ENCODE peak calls at places on chromosomes 13 and 19, in four cellular contexts. One of them, this sample, is unnamed.

GRCh38 chr19:43560687-43561086 is 14.6 kb downstream of the XRCC1 start:
- DNase-seq in neuronal stem cell: no peak
- DNase-seq in mesendoderm: peak; percentile 40
- DNase-seq in mesenchymal stem cell: peak; percentile 66
- DNase-seq in this sample: no peak

GRCh38 chr13:100149389-100149788 is 60.5 kb downstream of the PCCA start:
- DNase-seq in neuronal stem cell: no peak
- DNase-seq in mesendoderm: no peak
- DNase-seq in mesenchymal stem cell: no peak
- DNase-seq in this sample: peak; percentile 32

GRCh38 chr13:35475131-35475959 is 1.1 kb downstream of the MAB21L1 start:
- DNase-seq in neuronal stem cell: peak; percentile 61
- DNase-seq in mesendoderm: peak; percentile 68
- DNase-seq in mesenchymal stem cell: peak; percentile 30
- DNase-seq in this sample: peak; percentile 4

GRCh38 chr19:24029941-24030636 is 56.9 kb upstream of the ZNF254 start:
- DNase-seq in neuronal stem cell: no peak
- DNase-seq in mesendoderm: peak; percentile 31
- DNase-seq in mesenchymal stem cell: no peak
- DNase-seq in this sample: no peak

GRCh38 chr19:15284091-15284490 is 48.2 kb downstream of the BRD4 start:
- DNase-seq in neuronal stem cell: no peak
- DNase-seq in mesendoderm: no peak
- DNase-seq in mesenchymal stem cell: no peak
- DNase-seq in this sample: no peak

GRCh38 chr13:49667773-49668172 is 23.5 kb downstream of the EBPL start:
- DNase-seq in neuronal stem cell: no peak
- DNase-seq in mesendoderm: no peak
- DNase-seq in mesenchymal stem cell: no peak
- DNase-seq in this sample: no peak

GRCh38 chr19:3274245-3275067 is 50.0 kb downstream of the CELF5 start:
- DNase-seq in neuronal stem cell: no peak
- DNase-seq in mesendoderm: no peak
- DNase-seq in mesenchymal stem cell: no peak
- DNase-seq in this sample: no peak

GRCh38 chr13:100542546-100543156 is 45.9 kb downstream of the GGACT start:
- DNase-seq in neuronal stem cell: no peak
- DNase-seq in mesendoderm: no peak
- DNase-seq in mesenchymal stem cell: peak; percentile 51
- DNase-seq in this sample: no peak

GRCh38 chr19:39846176-39846677 is at the start of gene FBL:
- DNase-seq in neuronal stem cell: peak; percentile 88
- DNase-seq in mesendoderm: peak; percentile 88
- DNase-seq in mesenchymal stem cell: peak; percentile 89
- DNase-seq in this sample: peak; percentile 94

GRCh38 chr13:106357198-106357597 is 178.3 kb downstream of the EFNB2 start:
- DNase-seq in neuronal stem cell: peak; percentile 23
- DNase-seq in mesendoderm: no peak
- DNase-seq in mesenchymal stem cell: peak; percentile 31
- DNase-seq in this sample: no peak

GRCh38 chr13:87889241-87889640 is 218.1 kb downstream of the SLITRK5 start:
- DNase-seq in neuronal stem cell: no peak
- DNase-seq in mesendoderm: no peak
- DNase-seq in mesenchymal stem cell: no peak
- DNase-seq in this sample: no peak

GRCh38 chr19:49155005-49155826 is at the start of gene HRC:
- DNase-seq in neuronal stem cell: no peak
- DNase-seq in mesendoderm: no peak
- DNase-seq in mesenchymal stem cell: no peak
- DNase-seq in this sample: no peak

GRCh38 chr13:105502193-105502592 is 1033.3 kb downstream of the EFNB2 start:
- DNase-seq in neuronal stem cell: peak; percentile 6
- DNase-seq in mesendoderm: peak; percentile 72
- DNase-seq in mesenchymal stem cell: no peak
- DNase-seq in this sample: no peak

GRCh38 chr13:43303040-43303729 is 279.8 kb downstream of the DNAJC15 start:
- DNase-seq in neuronal stem cell: peak; percentile 42
- DNase-seq in mesendoderm: peak; percentile 81
- DNase-seq in mesenchymal stem cell: peak; percentile 69
- DNase-seq in this sample: peak; percentile 37

GRCh38 chr19:38132781-38133180 is 91.2 kb downstream of the DPF1 start:
- DNase-seq in neuronal stem cell: no peak
- DNase-seq in mesendoderm: no peak
- DNase-seq in mesenchymal stem cell: no peak
- DNase-seq in this sample: no peak

GRCh38 chr19:47070756-47071155 is 22.3 kb upstream of the TMEM160 start:
- DNase-seq in neuronal stem cell: no peak
- DNase-seq in mesendoderm: no peak
- DNase-seq in mesenchymal stem cell: no peak
- DNase-seq in this sample: no peak

GRCh38 chr19:45876411-45877197 is 9.3 kb downstream of the IRF2BP1 start:
- DNase-seq in neuronal stem cell: no peak
- DNase-seq in mesendoderm: peak; percentile 67
- DNase-seq in mesenchymal stem cell: peak; percentile 70
- DNase-seq in this sample: no peak

GRCh38 chr13:91894311-91894710 is 495.9 kb downstream of the GPC5 start:
- DNase-seq in neuronal stem cell: no peak
- DNase-seq in mesendoderm: no peak
- DNase-seq in mesenchymal stem cell: no peak
- DNase-seq in this sample: no peak

GRCh38 chr13:87792878-87793277 is 121.7 kb downstream of the SLITRK5 start:
- DNase-seq in neuronal stem cell: no peak
- DNase-seq in mesendoderm: peak; percentile 22
- DNase-seq in mesenchymal stem cell: no peak
- DNase-seq in this sample: no peak

GRCh38 chr19:44948763-44949374 is 3.0 kb downstream of the APOC2 start:
- DNase-seq in neuronal stem cell: no peak
- DNase-seq in mesendoderm: no peak
- DNase-seq in mesenchymal stem cell: no peak
- DNase-seq in this sample: no peak

GRCh38 chr19:18117692-18118378 is 20.3 kb downstream of the MAST3 start:
- DNase-seq in neuronal stem cell: peak; percentile 91
- DNase-seq in mesendoderm: peak; percentile 91
- DNase-seq in mesenchymal stem cell: peak; percentile 80
- DNase-seq in this sample: peak; percentile 95

GRCh38 chr19:28420731-28421550 is 792.0 kb downstream of the UQCRFS1 start:
- DNase-seq in neuronal stem cell: no peak
- DNase-seq in mesendoderm: no peak
- DNase-seq in mesenchymal stem cell: no peak
- DNase-seq in this sample: no peak

GRCh38 chr13:99722931-99723330 is 221.7 kb downstream of the TM9SF2 start:
- DNase-seq in neuronal stem cell: no peak
- DNase-seq in mesendoderm: no peak
- DNase-seq in mesenchymal stem cell: no peak
- DNase-seq in this sample: no peak

GRCh38 chr19:19628499-19629134 is 597 bp upstream of the LPAR2 start:
- DNase-seq in neuronal stem cell: peak; percentile 79
- DNase-seq in mesendoderm: peak; percentile 93
- DNase-seq in mesenchymal stem cell: peak; percentile 54
- DNase-seq in this sample: peak; percentile 96

GRCh38 chr19:6092329-6093286 is 17.7 kb downstream of the RFX2 start:
- DNase-seq in neuronal stem cell: peak; percentile 27
- DNase-seq in mesendoderm: peak; percentile 88
- DNase-seq in mesenchymal stem cell: peak; percentile 96
- DNase-seq in this sample: peak; percentile 96

GRCh38 chr19:50646074-50646807 is 3.0 kb upstream of the C19orf81 start:
- DNase-seq in neuronal stem cell: no peak
- DNase-seq in mesendoderm: no peak
- DNase-seq in mesenchymal stem cell: no peak
- DNase-seq in this sample: no peak

GRCh38 chr19:623175-623916 is 10.0 kb downstream of the POLRMT start:
- DNase-seq in neuronal stem cell: no peak
- DNase-seq in mesendoderm: no peak
- DNase-seq in mesenchymal stem cell: no peak
- DNase-seq in this sample: no peak
- H2AK5ac ChIP-seq in neuronal stem cell: no peak overlapping the region
- H2AK5ac ChIP-seq in mesendoderm: no peak overlapping the region
- H2AK5ac ChIP-seq in mesenchymal stem cell: no peak overlapping the region
- H2AK5ac ChIP-seq in this sample: no peak overlapping the region

DNA sequence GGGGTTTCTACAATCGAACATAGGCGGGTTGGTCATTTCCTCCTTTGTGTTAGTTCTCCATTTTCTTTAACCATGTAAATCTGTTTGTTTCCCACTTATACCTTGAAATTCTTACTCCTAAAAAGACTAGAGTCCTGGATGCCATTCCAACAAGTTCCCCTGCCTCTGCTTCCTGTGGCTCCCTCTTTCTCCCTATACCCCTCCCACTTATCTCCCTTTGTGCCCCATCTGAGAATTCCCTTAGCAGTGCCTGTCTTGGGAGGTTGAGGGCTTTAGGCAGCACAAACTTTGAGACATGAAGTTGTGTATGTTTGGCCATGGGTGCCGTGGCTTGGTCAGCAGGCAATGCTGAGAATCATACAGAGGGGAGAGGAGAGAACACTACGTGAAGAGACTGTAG is 176.4 kb downstream of the RGCC start:
- DNase-seq in neuronal stem cell: no peak
- DNase-seq in mesendoderm: no peak
- DNase-seq in mesenchymal stem cell: no peak
- DNase-seq in this sample: no peak
- H2BK120ac ChIP-seq in neuronal stem cell: peak overlapping the region; percentile 81
- H2BK120ac ChIP-seq in mesendoderm: no peak overlapping the region
- H2BK120ac ChIP-seq in mesenchymal stem cell: no peak overlapping the region
- H2BK120ac ChIP-seq in this sample: no peak overlapping the region

DNA sequence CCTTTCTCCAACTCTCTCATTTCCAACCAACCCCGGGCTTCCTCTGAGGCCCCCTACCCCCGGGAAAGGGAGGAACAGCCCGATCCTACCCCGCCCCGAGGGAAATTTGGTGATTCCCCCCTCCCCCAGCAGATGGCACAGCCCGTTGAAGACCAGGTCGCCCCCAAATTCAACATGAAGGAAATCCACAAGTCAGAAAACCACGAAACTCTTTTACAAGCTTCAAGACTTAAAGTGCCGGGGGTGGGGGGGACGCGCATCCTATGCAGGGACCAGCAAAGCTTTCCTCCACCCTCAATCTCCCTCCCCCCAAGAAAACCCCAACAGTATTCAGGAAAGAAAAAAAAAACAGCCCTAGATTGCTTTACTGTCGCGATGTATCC is 1.8 kb downstream of the TCF3 start:
- DNase-seq in neuronal stem cell: peak; percentile 21
- DNase-seq in mesendoderm: peak; percentile 72
- DNase-seq in mesenchymal stem cell: peak; percentile 49
- DNase-seq in this sample: no peak
- H2AK5ac ChIP-seq in neuronal stem cell: peak overlapping the region; percentile 78
- H2AK5ac ChIP-seq in mesendoderm: peak overlapping the region; percentile 18
- H2AK5ac ChIP-seq in mesenchymal stem cell: no peak overlapping the region
- H2AK5ac ChIP-seq in this sample: no peak overlapping the region

GRCh38 chr19:12550951-12551832 is at the start of gene ZNF564:
- DNase-seq in neuronal stem cell: peak; percentile 97
- DNase-seq in mesendoderm: peak; percentile 100
- DNase-seq in mesenchymal stem cell: peak; percentile 99
- DNase-seq in this sample: peak; percentile 93
- H2BK120ac ChIP-seq in neuronal stem cell: no peak within 1 kb of the TSS
- H2BK120ac ChIP-seq in mesendoderm: no peak within 1 kb of the TSS
- H2BK120ac ChIP-seq in mesenchymal stem cell: peak within 1 kb of the TSS; percentile 97
- H2BK120ac ChIP-seq in this sample: peak within 1 kb of the TSS; percentile 95

GRCh38 chr19:11263726-11264125 is 1.4 kb upstream of the DOCK6 start:
- DNase-seq in neuronal stem cell: no peak
- DNase-seq in mesendoderm: no peak
- DNase-seq in mesenchymal stem cell: no peak
- DNase-seq in this sample: peak; percentile 27

GRCh38 chr19:11265785-11266236 is 3.5 kb upstream of the DOCK6 start:
- DNase-seq in neuronal stem cell: no peak
- DNase-seq in mesendoderm: no peak
- DNase-seq in mesenchymal stem cell: no peak
- DNase-seq in this sample: no peak

GRCh38 chr19:11261902-11262839 is at the start of gene DOCK6:
- DNase-seq in neuronal stem cell: peak; percentile 35
- DNase-seq in mesendoderm: peak; percentile 30
- DNase-seq in mesenchymal stem cell: peak; percentile 10
- DNase-seq in this sample: peak; percentile 18

GRCh38 chr19:11265177-11265784 is 3.0 kb upstream of the DOCK6 start:
- DNase-seq in neuronal stem cell: no peak
- DNase-seq in mesendoderm: no peak
- DNase-seq in mesenchymal stem cell: no peak
- DNase-seq in this sample: no peak

GRCh38 chr19:11264452-11265176 is 2.3 kb upstream of the DOCK6 start:
- DNase-seq in neuronal stem cell: no peak
- DNase-seq in mesendoderm: peak; percentile 77
- DNase-seq in mesenchymal stem cell: no peak
- DNase-seq in this sample: no peak
- H2AK5ac ChIP-seq in neuronal stem cell: peak overlapping the region; percentile 20
- H2AK5ac ChIP-seq in mesendoderm: no peak overlapping the region
- H2AK5ac ChIP-seq in mesenchymal stem cell: no peak overlapping the region
- H2AK5ac ChIP-seq in this sample: no peak overlapping the region

This sample was measured in trophoblast cell.